ENCODE peak calls at places on chromosomes 2 and 18, in six cellular contexts. K is NCI-H1436; Q is stimulated activated CD4-positive, alpha-beta T cell treated with anti-CD3 and anti-CD28 coated beads, Interleukin-4, amount 100 ng/mL, for 24 hours; L is OCI-LY7; F is astrocyte of the spinal cord; P is COLO829. E is an unnamed sample.

GRCh38 chr2:70771446-70771845 is 3.4 kb upstream of the ADD2 start:
- DNase-seq in F (no peak), P (no peak), K (no peak), L (no peak), Q (no peak), E (no peak)

GRCh38 chr18:2952605-2953004 is 60.3 kb downstream of the LPIN2 start:
- DNase-seq in P (no peak), L (no peak), Q (no peak), K (no peak), F (no peak), E (no peak)

GRCh38 chr2:149020432-149020851 is 18.1 kb upstream of the LYPD6B start:
- DNase-seq in F (no peak), P (no peak), L (peak; percentile 29), Q (no peak), K (no peak), E (no peak)

GRCh38 chr18:51654441-51655326 is 457.2 kb upstream of the MEX3C start:
- DNase-seq in K (no peak), P (no peak), Q (no peak), F (no peak), L (no peak), E (no peak)

GRCh38 chr18:63506336-63506646 is 29.5 kb downstream of the SERPINB5 start:
- DNase-seq in L (no peak), K (no peak), P (no peak), Q (no peak), F (no peak), E (no peak)

GRCh38 chr2:156325671-156326385 is 6.7 kb downstream of the NR4A2 start:
- DNase-seq in L (no peak), P (no peak), K (no peak), F (no peak), Q (no peak), E (no peak)

GRCh38 chr2:64651590-64651989 is 2.1 kb downstream of the SERTAD2 start:
- DNase-seq in K (no peak), F (no peak), L (peak; percentile 51), P (no peak), Q (no peak), E (no peak)

GRCh38 chr2:232316382-232317190 is 62.0 kb upstream of the ALPP start:
- DNase-seq in F (no peak), K (no peak), L (no peak), P (no peak), Q (no peak), E (no peak)

GRCh38 chr18:3089579-3089978 is 76.6 kb upstream of the LPIN2 start:
- DNase-seq in L (no peak), F (no peak), K (no peak), Q (no peak), P (no peak), E (no peak)

GRCh38 chr2:207133862-207134519 is 31.8 kb downstream of the KLF7 start:
- DNase-seq in Q (no peak), F (peak; percentile 93), K (peak; percentile 78), L (no peak), P (no peak), E (no peak)

GRCh38 chr2:71675296-71675695 is 221.9 kb downstream of the DYSF start:
- DNase-seq in Q (no peak), P (no peak), K (no peak), L (peak; percentile 18), F (no peak), E (no peak)

GRCh38 chr2:223980397-223980735 is 23.1 kb downstream of the MRPL44 start:
- DNase-seq in P (no peak), K (no peak), Q (no peak), L (no peak), F (no peak), E (no peak)

GRCh38 chr2:240296611-240297552 is 138.6 kb upstream of the GPC1 start:
- DNase-seq in P (no peak), L (no peak), K (no peak), Q (no peak), F (no peak), E (no peak)

GRCh38 chr18:48227206-48227605 is 182.0 kb downstream of the ZBTB7C start:
- DNase-seq in P (no peak), Q (no peak), F (no peak), K (no peak), L (no peak), E (no peak)

GRCh38 chr2:80719607-80720006 is 415.1 kb upstream of the LRRTM1 start:
- DNase-seq in Q (no peak), L (no peak), F (no peak), K (no peak), P (no peak), E (no peak)

GRCh38 chr2:133847591-133847990 is 279.3 kb upstream of the NCKAP5 start:
- DNase-seq in K (no peak), P (no peak), F (no peak), L (no peak), Q (no peak), E (no peak)

GRCh38 chr2:232876071-232876977 is 6.3 kb downstream of the SNORC start:
- DNase-seq in F (no peak), P (no peak), Q (no peak), K (peak; percentile 45), L (peak; percentile 41), E (peak; percentile 62)

GRCh38 chr2:138184428-138184827 is 220.2 kb downstream of the HNMT start:
- DNase-seq in P (no peak), L (no peak), K (no peak), Q (no peak), F (no peak), E (no peak)

GRCh38 chr2:32977228-32977758 is 30.5 kb downstream of the LTBP1 start:
- DNase-seq in P (no peak), K (no peak), F (peak; percentile 1), L (no peak), Q (no peak), E (no peak)

GRCh38 chr18:51211552-51211951 is 14.1 kb upstream of the MEX3C start:
- DNase-seq in K (no peak), P (peak; percentile 92), F (peak; percentile 84), L (no peak), Q (peak; percentile 39), E (no peak)

GRCh38 chr2:42147641-42148274 is 21.4 kb upstream of the EML4 start:
- DNase-seq in K (no peak), P (no peak), Q (no peak), L (no peak), F (peak; percentile 51), E (no peak)

GRCh38 chr2:118224888-118225264 is 136.6 kb downstream of the INSIG2 start:
- DNase-seq in F (no peak), P (no peak), L (no peak), K (no peak), Q (no peak), E (no peak)

GRCh38 chr18:75923169-75923568 is 495.7 kb upstream of the SMIM21 start:
- DNase-seq in Q (no peak), K (no peak), F (peak; percentile 93), P (no peak), L (no peak), E (no peak)

GRCh38 chr2:241225983-241226382 is 37.5 kb downstream of the ANO7 start:
- DNase-seq in Q (no peak), L (no peak), F (no peak), P (no peak), K (no peak), E (no peak)

GRCh38 chr2:182650704-182651103 is 65.4 kb upstream of the DNAJC10 start:
- DNase-seq in F (peak; percentile 71), P (peak; percentile 37), K (peak; percentile 41), Q (no peak), L (peak; percentile 36), E (peak; percentile 38)

GRCh38 chr2:15808980-15809379 is 131.4 kb upstream of the MYCN start:
- DNase-seq in Q (no peak), K (no peak), F (no peak), L (no peak), P (no peak), E (no peak)

GRCh38 chr2:4556136-4556535 is 852.8 kb downstream of the DCDC2C start:
- DNase-seq in P (no peak), F (peak; percentile 15), L (no peak), Q (no peak), K (no peak), E (no peak)

GRCh38 chr18:36516258-36516657 is 218.7 kb downstream of the FHOD3 start:
- DNase-seq in K (no peak), P (no peak), F (no peak), Q (no peak), L (no peak), E (no peak)

GRCh38 chr2:10065683-10066055 is 14.5 kb downstream of the CYS1 start:
- DNase-seq in Q (no peak), F (no peak), P (no peak), K (no peak), L (no peak), E (no peak)

GRCh38 chr2:24083567-24084385 is 858 bp downstream of the TP53I3 start:
- DNase-seq in K (peak; percentile 65), F (peak; percentile 87), L (peak; percentile 85), Q (peak; percentile 39), P (peak; percentile 31), E (no peak)

GRCh38 chr18:22173928-22174301 is 4.5 kb downstream of the GATA6 start:
- DNase-seq in L (no peak), Q (no peak), P (no peak), K (no peak), F (no peak), E (no peak)

GRCh38 chr18:48815581-48816324 is 135.0 kb downstream of the SMAD7 start:
- DNase-seq in P (no peak), K (no peak), L (no peak), F (peak; percentile 15), Q (no peak), E (no peak)

GRCh38 chr2:147467441-147467840 is 377.4 kb upstream of the ACVR2A start:
- DNase-seq in L (no peak), K (no peak), F (no peak), P (no peak), Q (no peak), E (no peak)

E was measured in midbrain.